ENCODE peak calls at places on chromosomes 7 and 10, in eight cellular contexts. G is CD8-positive, alpha-beta T cell; L is IMR-90; R is fibroblast of lung; T is psoas muscle; C is brain microvascular endothelial cell; J is A549; E is esophagus squamous epithelium. Y is an unnamed sample.

GRCh38 chr7:77454802-77455201 is 38.7 kb upstream of the GSAP start:
- DNase-seq in C (no peak), E (no peak), T (no peak), G (no peak), L (no peak), R (peak; percentile 33), J (peak; percentile 49), Y (peak; percentile 32)

GRCh38 chr7:4760952-4761351 is 14.5 kb upstream of the AP5Z1 start:
- DNase-seq in G (no peak), J (no peak), R (no peak), T (no peak), E (no peak), C (no peak), L (no peak), Y (no peak)

GRCh38 chr10:101124933-101125332 is 6.2 kb upstream of the TLX1 start:
- DNase-seq in E (no peak), L (no peak), C (no peak), T (no peak), J (no peak), R (no peak), G (no peak), Y (no peak)

GRCh38 chr7:88312061-88312663 is 5.5 kb upstream of the STEAP4 start:
- DNase-seq in L (no peak), T (peak; percentile 73), C (no peak), G (no peak), J (no peak), E (no peak), R (peak; percentile 50), Y (no peak)

GRCh38 chr10:95447733-95448132 is 113.4 kb downstream of the SORBS1 start:
- DNase-seq in L (no peak), T (no peak), E (no peak), J (no peak), R (peak; percentile 14), C (no peak), G (no peak), Y (no peak)

GRCh38 chr7:158821173-158822021 is 7.9 kb downstream of the ESYT2 start:
- DNase-seq in L (peak; percentile 75), E (no peak), J (peak; percentile 81), R (peak; percentile 70), G (no peak), C (peak; percentile 79), T (peak; percentile 15), Y (no peak)

GRCh38 chr10:44922021-44922420 is 10.9 kb downstream of the TMEM72 start:
- DNase-seq in T (no peak), E (no peak), L (no peak), G (no peak), R (no peak), J (no peak), C (no peak), Y (no peak)

GRCh38 chr10:46096909-46097575 is 51.0 kb upstream of the MSMB start:
- DNase-seq in L (no peak), G (no peak), T (no peak), E (no peak), R (no peak), C (no peak), J (no peak), Y (no peak)

GRCh38 chr10:110859206-110859946 is 12.4 kb upstream of the PDCD4 start:
- DNase-seq in J (no peak), T (no peak), G (no peak), L (no peak), E (no peak), R (no peak), C (no peak), Y (no peak)

GRCh38 chr7:33837356-33837851 is 67.9 kb upstream of the BMPER start:
- DNase-seq in E (no peak), G (no peak), L (no peak), C (no peak), R (no peak), J (no peak), T (no peak), Y (no peak)

GRCh38 chr7:157482517-157483120 is 145.8 kb downstream of the DNAJB6 start:
- DNase-seq in T (no peak), E (no peak), J (no peak), G (no peak), R (no peak), L (no peak), C (no peak), Y (no peak)

GRCh38 chr7:62361-63116 is 129.8 kb upstream of the FAM20C start:
- DNase-seq in T (no peak), C (no peak), R (no peak), J (no peak), L (no peak), E (no peak), G (no peak), Y (no peak)

GRCh38 chr7:83970081-83970480 is 224.5 kb downstream of the SEMA3A start:
- DNase-seq in E (no peak), G (no peak), L (no peak), J (no peak), T (no peak), R (peak; percentile 43), C (no peak), Y (no peak)

GRCh38 chr10:128210215-128211063 is 84.2 kb upstream of the MKI67 start:
- DNase-seq in T (peak; percentile 66), R (peak; percentile 34), C (no peak), G (peak; percentile 70), L (no peak), J (peak; percentile 67), E (no peak), Y (no peak)

GRCh38 chr10:79210672-79211071 is 136.6 kb upstream of the PPIF start:
- DNase-seq in L (no peak), G (no peak), R (no peak), E (no peak), T (no peak), C (no peak), J (no peak), Y (no peak)

GRCh38 chr10:80261316-80262030 is 28.0 kb downstream of the MAT1A start:
- DNase-seq in E (no peak), G (no peak), L (no peak), J (no peak), C (no peak), R (no peak), T (no peak), Y (no peak)

DNA sequence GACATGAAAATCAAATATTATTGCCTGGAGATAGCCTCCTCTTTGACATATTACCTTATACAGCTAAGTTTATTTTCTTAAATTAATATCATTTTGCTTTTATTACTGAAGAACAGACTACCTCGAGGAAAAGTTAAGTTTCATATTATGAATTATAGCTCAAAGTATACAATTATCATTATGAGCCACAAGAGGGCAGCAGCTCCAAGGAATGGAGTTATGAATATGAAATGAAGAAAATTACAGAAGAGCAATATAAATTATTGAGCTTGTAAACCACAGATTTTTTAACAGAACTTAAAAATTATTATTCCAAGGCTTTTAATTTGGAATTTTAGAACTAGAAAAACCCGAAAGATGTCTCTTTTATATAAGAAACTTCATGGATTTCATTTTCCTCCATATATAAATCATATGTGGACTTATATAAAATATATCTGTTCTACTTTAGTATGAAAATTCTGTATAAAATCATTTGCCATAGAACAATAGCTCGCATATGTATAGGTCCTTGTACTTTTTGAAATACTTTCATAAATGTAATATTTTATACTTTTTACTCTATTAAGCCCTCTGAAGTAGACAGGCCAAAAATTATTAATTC is 40.1 kb downstream of the IQUB start:
- DNase-seq in C (peak; percentile 29), G (no peak), E (no peak), L (peak; percentile 27), J (peak; percentile 40), R (peak; percentile 60), T (no peak), Y (peak; percentile 18)
- TF ChIP-seq CTCF in C (peak; percentile 54), G (peak; percentile 93), E (peak; percentile 67), L (peak; percentile 71), J (peak; percentile 73), R (peak; percentile 60), T (peak; percentile 80), Y (peak; percentile 69)

GRCh38 chr7:101165075-101165957 is at the start of gene VGF:
- DNase-seq in L (peak; percentile 92), G (peak; percentile 87), R (peak; percentile 92), C (peak; percentile 88), E (peak; percentile 68), J (peak; percentile 96), T (peak; percentile 91), Y (peak; percentile 42)

GRCh38 chr7:101161692-101162461 is 3.5 kb downstream of the VGF start:
- DNase-seq in E (no peak), J (no peak), R (no peak), T (no peak), G (no peak), C (no peak), L (no peak), Y (no peak)

GRCh38 chr7:101162551-101163280 is 2.7 kb downstream of the VGF start:
- DNase-seq in R (peak; percentile 55), C (no peak), G (no peak), E (no peak), L (peak; percentile 50), J (peak; percentile 70), T (no peak), Y (no peak)

GRCh38 chr7:101164071-101164840 is 1.1 kb downstream of the VGF start:
- DNase-seq in T (no peak), E (no peak), G (no peak), L (peak; percentile 65), C (no peak), J (peak; percentile 63), R (peak; percentile 61), Y (no peak)

DNA sequence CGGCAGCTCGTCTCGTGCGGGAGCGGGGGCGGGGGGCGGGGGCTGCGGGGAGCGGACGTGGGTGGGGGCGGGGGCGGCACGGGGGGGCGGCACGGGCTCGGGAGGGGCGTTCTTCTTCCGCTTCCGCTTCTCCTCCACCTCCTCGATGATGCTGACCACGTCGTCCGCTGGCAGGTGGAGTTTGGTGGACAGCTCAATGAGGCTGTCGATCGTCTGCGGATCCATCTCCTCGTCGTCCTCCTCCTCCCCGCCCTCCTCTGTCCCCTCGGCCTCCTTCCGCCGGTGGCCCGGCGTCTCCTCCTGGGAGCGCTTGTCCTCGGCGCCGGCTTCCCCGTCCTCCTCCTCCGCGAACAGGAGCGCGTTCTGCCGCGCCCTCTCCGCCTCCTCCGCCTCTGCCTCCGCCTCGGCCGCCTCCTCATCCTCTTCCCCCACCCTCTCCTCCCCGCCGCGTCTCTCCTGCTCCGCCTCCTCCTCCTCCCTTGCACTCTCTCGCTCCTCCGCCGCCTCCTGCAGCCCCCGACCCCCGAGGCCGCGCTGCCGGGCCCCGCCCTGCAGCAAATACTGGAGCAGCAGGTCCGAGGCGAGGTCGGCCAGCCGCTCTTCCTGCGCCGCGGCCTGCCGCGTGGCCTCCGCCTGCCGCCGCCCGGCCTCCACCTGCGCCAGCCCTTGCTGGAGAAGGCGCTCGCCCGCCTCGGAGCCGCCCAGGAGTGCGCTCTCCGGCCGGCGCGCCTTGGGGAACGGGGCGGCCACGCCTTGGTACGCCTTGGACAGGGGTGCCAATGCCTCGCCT is 1.9 kb downstream of the VGF start:
- DNase-seq in G (no peak), C (no peak), R (no peak), J (peak; percentile 67), E (no peak), T (no peak), L (no peak), Y (no peak)
- H3K4me3 ChIP-seq in G (peak overlapping the region; percentile 39), C (peak overlapping the region; percentile 24), R (no peak overlapping the region), J (peak overlapping the region; percentile 54), E (peak overlapping the region; percentile 43), T (peak overlapping the region; percentile 48), L (peak overlapping the region; percentile 45), Y (peak overlapping the region; percentile 51)

GRCh38 chr10:13188593-13188992 is 27.2 kb downstream of the MCM10 start:
- DNase-seq in C (no peak), R (no peak), G (no peak), L (no peak), J (no peak), E (no peak), T (no peak), Y (no peak)
- TF ChIP-seq CTCF in C (no peak), R (no peak), G (no peak), L (no peak), J (no peak), E (no peak), T (no peak), Y (no peak)

GRCh38 chr7:80916770-80917681 is 1.8 kb downstream of the SEMA3C start:
- DNase-seq in J (peak; percentile 81), C (peak; percentile 77), R (peak; percentile 71), T (no peak), E (no peak), G (no peak), L (peak; percentile 89), Y (no peak)
- H3K4me3 ChIP-seq in J (peak overlapping the region; percentile 84), C (peak overlapping the region; percentile 83), R (peak overlapping the region; percentile 96), T (peak overlapping the region; percentile 88), E (peak overlapping the region; percentile 55), G (no peak overlapping the region), L (peak overlapping the region; percentile 27), Y (peak overlapping the region; percentile 78)